ENCODE peak calls at places on chromosomes 5 and 9, in four cellular contexts. G is IMR-90, D is GM12865, X is germinal center. Z is an unnamed sample.

GRCh38 chr9:134995792-134996120 is 78.0 kb upstream of the FCN1 start:
- DNase-seq in G (no peak), D (no peak), X (no peak), Z (no peak)

GRCh38 chr5:1312993-1313833 is 18.3 kb upstream of the TERT start:
- DNase-seq in G (no peak), D (peak; percentile 98), X (peak; percentile 48), Z (no peak)

GRCh38 chr5:120396186-120396585 is 67.9 kb upstream of the PRR16 start:
- DNase-seq in G (peak; percentile 74), D (no peak), X (no peak), Z (no peak)

GRCh38 chr5:96582343-96582742 is 79.8 kb upstream of the CAST start:
- DNase-seq in G (peak; percentile 55), D (no peak), X (no peak), Z (no peak)

GRCh38 chr5:31485376-31486207 is 46.3 kb downstream of the DROSHA start:
- DNase-seq in G (no peak), D (no peak), X (no peak), Z (no peak)

GRCh38 chr9:14395300-14396082 is 81.5 kb upstream of the NFIB start:
- DNase-seq in G (no peak), D (no peak), X (no peak), Z (no peak)

GRCh38 chr9:130919559-130920145 is 19.4 kb downstream of the FIBCD1 start:
- DNase-seq in G (no peak), D (no peak), X (no peak), Z (no peak)

GRCh38 chr9:95980262-95981125 is 105.0 kb downstream of the ERCC6L2 start:
- DNase-seq in G (peak; percentile 26), D (no peak), X (no peak), Z (no peak)

GRCh38 chr5:125526940-125527339 is 780.5 kb upstream of the ZNF608 start:
- DNase-seq in G (peak; percentile 4), D (no peak), X (no peak), Z (no peak)

GRCh38 chr5:166505086-166505485 is 1786.4 kb upstream of the WWC1 start:
- DNase-seq in G (no peak), D (no peak), X (no peak), Z (no peak)

GRCh38 chr5:83518676-83519075 is 47.1 kb downstream of the VCAN start:
- DNase-seq in G (no peak), D (no peak), X (no peak), Z (no peak)

GRCh38 chr5:176550275-176550831 is 1.2 kb downstream of the CDHR2 start:
- DNase-seq in G (no peak), D (no peak), X (no peak), Z (no peak)

GRCh38 chr9:110058304-110058953 is 149.5 kb downstream of the C9orf152 start:
- DNase-seq in G (peak; percentile 52), D (peak; percentile 75), X (peak; percentile 60), Z (peak; percentile 34)

GRCh38 chr9:127968046-127968445 is 12.7 kb downstream of the EEIG1 start:
- DNase-seq in G (peak; percentile 77), D (no peak), X (no peak), Z (no peak)

GRCh38 chr5:129306725-129307124 is 153.4 kb upstream of the ADAMTS19 start:
- DNase-seq in G (no peak), D (no peak), X (no peak), Z (no peak)

GRCh38 chr5:68683632-68684035 is 410.2 kb upstream of the SLC30A5 start:
- DNase-seq in G (peak; percentile 95), D (no peak), X (no peak), Z (no peak)

GRCh38 chr9:130030821-130031481 is 12.0 kb downstream of the FNBP1 start:
- DNase-seq in G (no peak), D (peak; percentile 78), X (no peak), Z (no peak)

GRCh38 chr5:134917070-134917831 is 12.3 kb downstream of the PCBD2 start:
- DNase-seq in G (no peak), D (no peak), X (peak; percentile 20), Z (no peak)

GRCh38 chr9:137298401-137298982 is 3.6 kb downstream of the NRARP start:
- DNase-seq in G (no peak), D (no peak), X (no peak), Z (no peak)

GRCh38 chr5:32585446-32586250 is at the start of gene SUB1:
- DNase-seq in G (peak; percentile 90), D (peak; percentile 96), X (peak; percentile 92), Z (peak; percentile 88)

GRCh38 chr5:142404046-142404477 is 79.2 kb upstream of the SPRY4 start:
- DNase-seq in G (peak; percentile 65), D (no peak), X (no peak), Z (no peak)

GRCh38 chr5:53161876-53162275 is 52.3 kb upstream of the MOCS2 start:
- DNase-seq in G (peak; percentile 50), D (no peak), X (no peak), Z (no peak)

GRCh38 chr5:31702709-31703108 is 63.8 kb downstream of the PDZD2 start:
- DNase-seq in G (no peak), D (no peak), X (no peak), Z (no peak)

GRCh38 chr9:107340920-107341632 is 58.0 kb downstream of the RAD23B start:
- DNase-seq in G (peak; percentile 60), D (peak; percentile 86), X (peak; percentile 83), Z (peak; percentile 57)

GRCh38 chr5:125277494-125278154 is 531.2 kb upstream of the ZNF608 start:
- DNase-seq in G (peak; percentile 94), D (no peak), X (no peak), Z (no peak)

GRCh38 chr9:101029300-101030021 is 934 bp downstream of the PLPPR1 start:
- DNase-seq in G (no peak), D (no peak), X (no peak), Z (no peak)

GRCh38 chr9:113580041-113580953 is 116.8 kb downstream of the RGS3 start:
- DNase-seq in G (peak; percentile 35), D (peak; percentile 65), X (peak; percentile 88), Z (peak; percentile 26)

Z was measured in effector memory CD4-positive, alpha-beta T cell.